ENCODE peak calls at places on chromosomes 13 and 19, in nine cellular contexts. N is bronchial epithelial cell, I is body of pancreas, O is Caco-2, R is kidney epithelial cell, L is tibial artery, K is adrenal gland, B is PC-9, X is transverse colon. H is an unnamed sample. For H3K36me3, the result is how much of the 10 kb centered on the place peaks cover.

GRCh38 chr13:79392882-79393563 is 13.0 kb downstream of the RBM26 start:
- DNase-seq in N (peak), I (no peak), O (no peak), R (no peak), L (no peak), K (no peak), B (no peak), X (no peak), H (no peak)

GRCh38 chr13:43329702-43330101 is 306.3 kb downstream of the DNAJC15 start:
- DNase-seq in N (no peak), I (peak), O (no peak), R (no peak), L (no peak), K (peak), B (no peak), X (no peak), H (no peak)

GRCh38 chr19:50512112-50512998 is 1.4 kb downstream of the ASPDH start:
- DNase-seq in N (no peak), I (no peak), O (no peak), R (no peak), L (no peak), K (no peak), B (no peak), X (no peak), H (no peak)

GRCh38 chr13:61463027-61463426 is 47.4 kb upstream of the PCDH20 start:
- DNase-seq in N (peak), I (no peak), O (no peak), R (no peak), L (no peak), K (no peak), B (no peak), X (no peak), H (no peak)

GRCh38 chr19:23799321-23799720 is 40.6 kb upstream of the ZNF681 start:
- DNase-seq in N (no peak), I (peak), O (no peak), R (no peak), L (no peak), K (no peak), B (no peak), X (no peak), H (no peak)

GRCh38 chr13:109297628-109298027 is 488.8 kb downstream of the IRS2 start:
- DNase-seq in N (peak), I (no peak), O (no peak), R (no peak), L (no peak), K (no peak), B (no peak), X (no peak), H (no peak)

GRCh38 chr13:46012404-46012803 is 40.1 kb downstream of the ZC3H13 start:
- DNase-seq in N (peak), I (no peak), O (no peak), R (no peak), L (no peak), K (no peak), B (no peak), X (no peak), H (no peak)

GRCh38 chr19:13838943-13839192 is 38.1 kb upstream of the NANOS3 start:
- DNase-seq in N (no peak), I (peak), O (no peak), R (no peak), L (no peak), K (no peak), B (peak), X (no peak), H (no peak)

GRCh38 chr19:6556480-6556879 is 25.7 kb downstream of the TNFSF9 start:
- DNase-seq in N (peak), I (no peak), O (no peak), R (peak), L (no peak), K (no peak), B (no peak), X (no peak), H (no peak)

GRCh38 chr19:53461866-53462265 is 5.7 kb upstream of the ZNF813 start:
- DNase-seq in N (peak), I (no peak), O (no peak), R (no peak), L (no peak), K (no peak), B (no peak), X (no peak), H (no peak)

GRCh38 chr13:106138620-106139019 is 396.8 kb downstream of the EFNB2 start:
- DNase-seq in N (peak), I (no peak), O (no peak), R (no peak), L (no peak), K (no peak), B (no peak), X (no peak), H (no peak)

GRCh38 chr13:94481966-94482365 is 2.5 kb upstream of the DCT start:
- DNase-seq in N (peak), I (peak), O (no peak), R (peak), L (peak), K (peak), B (no peak), X (no peak), H (no peak)

GRCh38 chr19:31351212-31352193 is 2.3 kb upstream of the TSHZ3 start:
- DNase-seq in N (peak), I (peak), O (no peak), R (no peak), L (no peak), K (peak), B (no peak), X (peak), H (no peak)

GRCh38 chr13:87376081-87376480 is 295.1 kb upstream of the SLITRK5 start:
- DNase-seq in N (peak), I (no peak), O (no peak), R (peak), L (no peak), K (no peak), B (peak), X (no peak), H (no peak)

GRCh38 chr19:2888739-2889224 is 11.9 kb upstream of the ZNF57 start:
- DNase-seq in N (no peak), I (peak), O (peak), R (no peak), L (peak), K (peak), B (no peak), X (peak), H (peak)

GRCh38 chr19:1860133-1860775 is 3.1 kb downstream of the KLF16 start:
- DNase-seq in N (peak), I (peak), O (peak), R (no peak), L (no peak), K (no peak), B (no peak), X (peak), H (peak)

GRCh38 chr13:99948907-99949656 is 22.5 kb downstream of the ZIC5 start:
- DNase-seq in N (no peak), I (no peak), O (no peak), R (no peak), L (no peak), K (no peak), B (no peak), X (no peak), H (no peak)

GRCh38 chr13:50323440-50324070 is 308.3 kb downstream of the KCNRG start:
- DNase-seq in N (peak), I (no peak), O (no peak), R (peak), L (no peak), K (no peak), B (no peak), X (no peak), H (no peak)

GRCh38 chr13:98570929-98571372 is 6.0 kb downstream of the STK24 start:
- DNase-seq in N (peak), I (peak), O (no peak), R (peak), L (no peak), K (peak), B (peak), X (peak), H (peak)

GRCh38 chr19:44794610-44795009 is 14.3 kb upstream of the BCAM start:
- DNase-seq in N (no peak), I (no peak), O (no peak), R (no peak), L (no peak), K (no peak), B (no peak), X (no peak), H (no peak)

GRCh38 chr19:58428617-58429016 is 11.3 kb downstream of the ZNF132 start:
- DNase-seq in N (peak), I (no peak), O (no peak), R (no peak), L (no peak), K (no peak), B (no peak), X (no peak), H (no peak)

GRCh38 chr13:100596516-100596915 is 7.9 kb upstream of the GGACT start:
- DNase-seq in N (no peak), I (no peak), O (no peak), R (no peak), L (no peak), K (no peak), B (no peak), X (no peak), H (no peak)

GRCh38 chr13:73069206-73069815 is 10.5 kb downstream of the KLF5 start:
- DNase-seq in N (no peak), I (no peak), O (no peak), R (no peak), L (no peak), K (no peak), B (peak), X (no peak), H (no peak)

GRCh38 chr13:102267191-102267590 is 134.7 kb downstream of the FGF14 start:
- DNase-seq in N (no peak), I (no peak), O (no peak), R (no peak), L (no peak), K (no peak), B (no peak), X (no peak), H (no peak)

GRCh38 chr13:45325806-45326205 is 15.2 kb downstream of the TPT1 start:
- DNase-seq in N (peak), I (peak), O (no peak), R (peak), L (peak), K (peak), B (peak), X (no peak), H (no peak)

GRCh38 chr19:21084343-21084742 is 2.3 kb downstream of the ZNF714 start:
- DNase-seq in N (peak), I (no peak), O (no peak), R (peak), L (no peak), K (no peak), B (no peak), X (no peak), H (no peak)

GRCh38 chr13:101465877-101466276 is 13.4 kb downstream of the ITGBL1 start:
- DNase-seq in N (no peak), I (no peak), O (no peak), R (no peak), L (no peak), K (no peak), B (no peak), X (no peak), H (no peak)

GRCh38 chr13:24042710-24043440 is 117.6 kb upstream of the SPATA13 start:
- DNase-seq in N (no peak), I (no peak), O (no peak), R (no peak), L (no peak), K (no peak), B (no peak), X (no peak), H (no peak)

GRCh38 chr19:6690160-6690885 is 20.4 kb upstream of the TNFSF14 start:
- DNase-seq in N (no peak), I (no peak), O (no peak), R (no peak), L (no peak), K (no peak), B (no peak), X (no peak), H (no peak)

GRCh38 chr19:10812902-10813404 is 23.1 kb downstream of the TMED1 start:
- DNase-seq in N (peak), I (peak), O (no peak), R (peak), L (peak), K (peak), B (no peak), X (peak), H (no peak)

GRCh38 chr19:996051-996838 is 4.0 kb upstream of the GRIN3B start:
- DNase-seq in N (peak), I (peak), O (peak), R (no peak), L (no peak), K (peak), B (no peak), X (peak), H (peak)

GRCh38 chr13:64206430-64207225 is 2791.0 kb upstream of the PCDH20 start:
- DNase-seq in N (no peak), I (no peak), O (no peak), R (no peak), L (no peak), K (no peak), B (no peak), X (no peak), H (no peak)

GRCh38 chr19:3964256-3965194 is 6.4 kb downstream of the DAPK3 start:
- DNase-seq in N (no peak), I (no peak), O (no peak), R (no peak), L (no peak), K (no peak), B (no peak), X (no peak), H (no peak)

GRCh38 chr19:50349277-50350057 is 16.0 kb downstream of the NAPSA start:
- DNase-seq in N (no peak), I (no peak), O (no peak), R (no peak), L (no peak), K (no peak), B (no peak), X (no peak), H (no peak)

GRCh38 chr13:75699062-75699461 is 62.9 kb downstream of the LMO7 start:
- DNase-seq in N (no peak), I (no peak), O (no peak), R (no peak), L (no peak), K (no peak), B (no peak), X (no peak), H (no peak)

DNA sequence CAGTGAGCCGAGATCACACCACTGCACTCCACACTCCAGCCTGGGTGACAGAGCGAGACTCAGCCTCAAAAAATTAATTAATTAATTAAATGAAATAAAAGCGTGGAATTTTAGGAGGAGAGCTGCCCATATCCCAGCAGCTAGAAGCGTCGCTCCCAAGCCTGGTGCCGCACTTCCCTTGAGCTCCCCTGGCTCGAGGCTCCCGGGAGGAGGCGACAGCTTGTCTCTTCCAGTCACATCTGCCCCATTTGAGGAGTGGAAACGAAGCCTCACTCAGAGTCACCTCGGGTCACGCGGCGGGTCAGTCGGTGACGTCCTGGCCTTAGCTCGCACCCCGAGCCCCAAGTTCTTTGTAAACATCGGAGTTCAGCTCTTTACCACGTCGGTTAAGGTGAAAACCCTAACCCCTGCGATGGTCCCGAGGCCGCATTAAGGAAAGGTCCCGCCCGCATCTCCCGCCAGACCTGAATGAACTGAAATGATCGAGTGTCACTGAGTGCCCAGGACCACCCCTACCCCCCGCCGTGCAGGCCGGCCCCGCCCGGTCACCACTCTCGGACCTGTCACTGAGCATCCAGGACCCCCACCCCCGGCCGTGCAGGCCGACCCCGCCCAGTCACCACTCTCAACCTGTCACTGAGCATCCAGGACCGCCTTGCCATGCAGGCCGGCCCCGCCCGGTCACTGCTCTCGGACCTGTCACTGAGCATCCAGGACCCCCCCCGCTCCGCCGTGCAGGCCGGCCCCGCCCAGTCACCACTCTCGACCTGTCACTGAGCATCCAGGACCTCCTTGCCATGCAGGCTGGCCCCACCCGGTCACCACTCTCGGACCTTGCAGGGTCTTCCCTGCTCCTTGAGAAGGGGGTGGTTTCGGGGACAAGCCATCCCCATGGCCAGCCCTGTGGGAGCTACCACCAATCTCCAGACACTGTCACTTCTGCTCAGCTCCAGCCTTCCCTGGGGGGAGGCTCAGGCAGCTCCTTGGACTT is 176.9 kb downstream of the KDM4B start:
- DNase-seq in N (no peak), I (no peak), O (no peak), R (no peak), L (no peak), K (no peak), B (no peak), X (no peak), H (peak)
- H3K36me3 ChIP-seq in N (under half), I (under half), O (under half), R (under half), L (under half), K (under half), B (under half), X (under half), H (under half)

DNA sequence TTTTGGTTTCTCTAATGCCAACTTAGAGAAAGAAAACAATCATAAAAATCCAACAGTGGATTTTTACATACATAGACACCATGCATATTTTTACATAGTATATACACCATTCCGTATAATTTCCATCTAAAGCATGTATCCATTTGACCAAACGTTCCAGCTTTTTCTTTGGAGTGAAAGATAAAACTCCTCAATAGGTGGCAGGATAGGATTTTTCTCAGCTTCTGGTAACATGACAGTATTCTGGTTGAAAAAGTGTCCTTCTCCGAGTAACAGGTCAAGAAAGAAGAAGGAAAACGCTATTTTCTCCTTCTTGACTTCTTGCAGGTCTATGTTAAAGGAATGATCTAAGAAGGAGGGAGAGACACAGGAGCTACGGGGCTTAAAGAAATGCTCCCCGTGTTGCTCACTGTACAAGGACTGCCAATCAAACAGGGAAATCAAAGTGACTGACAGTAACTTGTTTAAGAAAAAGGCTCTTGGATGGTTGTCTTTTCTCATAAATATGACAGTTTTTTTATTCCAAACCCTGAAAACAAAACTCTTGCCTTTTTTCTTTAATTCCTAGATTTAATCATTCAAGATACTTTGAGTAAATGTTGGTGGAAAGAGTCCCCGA is 11.5 kb downstream of the FLT1 start:
- DNase-seq in N (no peak), I (no peak), O (no peak), R (no peak), L (no peak), K (no peak), B (no peak), X (no peak), H (no peak)
- TF ChIP-seq CTCF in N (no peak), I (no peak), O (no peak), R (no peak), L (no peak), K (no peak), B (no peak), X (no peak), H (no peak)

DNA sequence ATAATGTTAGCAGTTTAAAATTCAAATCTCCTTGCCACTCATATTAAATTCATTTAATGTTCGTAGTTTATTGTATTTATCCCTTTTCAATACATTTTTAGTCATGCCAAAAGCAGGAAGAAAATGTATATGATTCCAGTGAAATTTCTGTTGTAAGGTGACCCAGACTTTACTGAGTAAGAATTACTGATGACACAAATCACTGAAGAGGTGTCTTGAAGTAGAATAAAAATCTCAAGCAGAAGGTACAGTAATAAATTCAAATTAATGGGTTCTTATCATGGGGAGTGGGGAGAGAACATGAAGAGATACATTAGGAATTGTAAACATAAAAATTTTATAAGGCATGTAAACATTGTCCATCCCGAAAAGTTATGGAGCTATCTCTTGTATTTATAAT is 19.9 kb downstream of the STARD13 start:
- DNase-seq in N (no peak), I (no peak), O (no peak), R (no peak), L (no peak), K (no peak), B (no peak), X (no peak), H (no peak)
- H3K36me3 ChIP-seq in N (under half), I (under half), O (under half), R (under half), L (under half), K (under half), B (under half), X (under half), H (under half)

DNA sequence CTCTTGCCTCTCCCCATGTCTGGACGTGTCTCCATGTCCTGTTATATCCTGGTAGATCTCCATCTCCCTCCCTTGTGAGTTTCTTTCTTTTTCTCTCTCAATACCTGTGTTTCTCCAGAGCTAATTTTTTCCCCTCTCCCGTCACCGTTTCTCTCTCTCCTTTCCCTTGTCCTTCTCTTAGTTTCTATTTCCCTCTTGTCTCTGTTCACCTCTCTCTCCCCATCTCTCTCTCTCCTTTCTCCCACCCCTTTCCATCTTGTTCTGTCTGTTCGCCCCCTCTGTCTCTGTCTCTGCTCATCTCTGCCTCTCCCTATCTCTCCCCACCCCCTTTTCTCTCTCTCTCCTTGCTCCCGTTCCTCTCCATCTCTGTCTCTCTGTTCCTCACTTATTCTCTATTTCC is 13.0 kb downstream of the SLC8A2 start:
- DNase-seq in N (no peak), I (no peak), O (no peak), R (no peak), L (no peak), K (no peak), B (no peak), X (no peak), H (no peak)
- TF ChIP-seq CTCF in N (no peak), I (no peak), O (no peak), R (no peak), L (no peak), K (no peak), B (no peak), X (no peak), H (no peak)

DNA sequence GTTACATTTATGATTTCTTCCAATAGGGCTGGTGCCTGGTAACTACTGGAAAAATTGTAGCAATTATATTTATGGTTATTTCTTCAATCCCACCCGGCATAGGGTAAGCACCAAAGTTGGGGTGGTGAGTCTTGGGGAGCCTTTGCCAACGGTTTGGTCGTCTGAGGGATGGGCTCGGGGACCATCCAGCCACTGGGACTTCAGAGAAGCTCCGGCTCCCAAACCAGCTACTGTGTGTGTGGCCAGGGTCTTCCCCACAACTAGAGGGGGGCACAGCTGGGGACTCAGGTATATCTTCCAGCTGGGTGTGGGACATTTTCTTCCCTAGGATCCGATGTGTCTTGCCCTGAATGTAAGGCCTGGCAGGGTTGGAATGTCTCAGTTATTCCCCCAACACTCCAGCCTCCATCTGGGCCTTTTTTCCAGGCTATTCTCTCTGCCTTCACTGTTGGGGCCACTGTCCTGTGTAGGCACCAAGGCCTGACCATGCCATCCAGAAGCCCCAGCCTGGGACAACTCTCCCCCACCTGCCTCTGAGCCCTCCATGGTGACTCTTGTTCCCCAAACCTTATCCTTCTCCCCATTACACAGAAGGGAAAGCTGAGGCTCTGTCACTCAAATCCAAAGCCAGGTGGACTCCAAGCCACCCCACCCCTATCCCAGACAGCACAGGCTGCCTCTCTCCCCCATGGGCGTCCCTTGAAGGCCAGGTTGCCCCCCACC is 1.1 kb upstream of the IFI30 start:
- DNase-seq in N (no peak), I (no peak), O (no peak), R (no peak), L (no peak), K (no peak), B (no peak), X (no peak), H (no peak)
- H3K36me3 ChIP-seq in N (under half), I (under half), O (under half), R (under half), L (under half), K (under half), B (under half), X (under half), H (under half)

H was measured in Peyer's patch.